ENCODE peak calls at places on chromosomes 16 and 17, in ten cellular contexts. X is left ventricle myocardium inferior; G is mammary epithelial cell; J is D721Med; R is CD4-positive, CD25-positive, alpha-beta regulatory T cell; B is activated CD8-positive, alpha-beta memory T cell treated with anti-CD3 and anti-CD28 coated beads for 1 hour; Q is NCI-H1092 treated with DMSO at 0.1 percent for 48 hours; K is CD8-positive, alpha-beta memory T cell; D is AG09309; A is body of pancreas. C is an unnamed sample.
A peak's percentile ranks its signal among the peaks of the same experiment; 100 is the strongest.

GRCh38 chr16:28298511-28298878 is 6.2 kb downstream of the SBK1 start:
- DNase-seq in X (no peak), G (no peak), J (no peak), R (no peak), B (no peak), Q (no peak), K (no peak), D (no peak), A (no peak), C (peak; percentile 74)

GRCh38 chr16:26491271-26491670 is 575.5 kb upstream of the C16orf82 start:
- DNase-seq in X (no peak), G (no peak), J (no peak), R (no peak), B (no peak), Q (no peak), K (no peak), D (no peak), A (no peak), C (no peak)

GRCh38 chr17:55478971-55479370 is 32.3 kb downstream of the SMIM36 start:
- DNase-seq in X (no peak), G (no peak), J (no peak), R (no peak), B (no peak), Q (no peak), K (no peak), D (no peak), A (no peak), C (no peak)

GRCh38 chr17:36482611-36483504 is 3.6 kb upstream of the ZNHIT3 start:
- DNase-seq in X (peak; percentile 86), G (peak; percentile 72), J (peak; percentile 84), R (peak; percentile 62), B (peak; percentile 31), Q (peak; percentile 55), K (peak; percentile 71), D (no peak), A (peak; percentile 91), C (peak; percentile 33)

GRCh38 chr16:78743556-78743955 is 644.1 kb downstream of the WWOX start:
- DNase-seq in X (no peak), G (no peak), J (no peak), R (no peak), B (no peak), Q (no peak), K (no peak), D (no peak), A (no peak), C (no peak)

GRCh38 chr17:50258647-50259483 is 15.4 kb upstream of the TMEM92 start:
- DNase-seq in X (no peak), G (no peak), J (no peak), R (no peak), B (no peak), Q (no peak), K (no peak), D (peak; percentile 58), A (no peak), C (no peak)

GRCh38 chr17:40564195-40564882 is 933 bp downstream of the CCR7 start:
- DNase-seq in X (no peak), G (no peak), J (no peak), R (peak; percentile 39), B (no peak), Q (no peak), K (peak; percentile 49), D (no peak), A (no peak), C (no peak)

GRCh38 chr17:28370035-28370743 is at the start of gene VTN:
- DNase-seq in X (peak; percentile 46), G (no peak), J (peak; percentile 63), R (no peak), B (no peak), Q (no peak), K (no peak), D (peak; percentile 31), A (peak; percentile 64), C (no peak)

GRCh38 chr17:29587591-29587990 is 1.9 kb downstream of the GIT1 start:
- DNase-seq in X (no peak), G (no peak), J (no peak), R (no peak), B (no peak), Q (no peak), K (no peak), D (no peak), A (no peak), C (no peak)

GRCh38 chr16:78098544-78099371 is 696 bp upstream of the WWOX start:
- DNase-seq in X (no peak), G (no peak), J (no peak), R (no peak), B (no peak), Q (peak; percentile 33), K (no peak), D (no peak), A (peak; percentile 7), C (no peak)

GRCh38 chr16:89922884-89923639 is at the start of gene TUBB3:
- DNase-seq in X (peak; percentile 80), G (peak; percentile 72), J (peak; percentile 87), R (no peak), B (no peak), Q (peak; percentile 88), K (peak; percentile 35), D (no peak), A (peak; percentile 67), C (peak; percentile 44)

GRCh38 chr16:58035356-58036170 is 10.0 kb downstream of the MMP15 start:
- DNase-seq in X (no peak), G (no peak), J (no peak), R (no peak), B (no peak), Q (peak; percentile 23), K (no peak), D (no peak), A (peak; percentile 28), C (no peak)

GRCh38 chr16:66477028-66477515 is 50.0 kb downstream of the BEAN1 start:
- DNase-seq in X (no peak), G (no peak), J (no peak), R (no peak), B (no peak), Q (no peak), K (no peak), D (no peak), A (no peak), C (no peak)

GRCh38 chr17:38605852-38606645 is at the start of gene SRCIN1:
- DNase-seq in X (peak; percentile 62), G (peak; percentile 16), J (no peak), R (no peak), B (no peak), Q (peak; percentile 71), K (peak; percentile 23), D (no peak), A (peak; percentile 81), C (peak; percentile 70)

GRCh38 chr16:67459066-67459857 is 21.7 kb downstream of the ATP6V0D1 start:
- DNase-seq in X (peak; percentile 63), G (no peak), J (no peak), R (no peak), B (no peak), Q (no peak), K (no peak), D (no peak), A (peak; percentile 94), C (peak; percentile 28)

GRCh38 chr17:6471531-6472465 is 27.5 kb downstream of the PIMREG start:
- DNase-seq in X (no peak), G (peak; percentile 72), J (no peak), R (no peak), B (no peak), Q (no peak), K (no peak), D (peak; percentile 25), A (no peak), C (no peak)